ENCODE peak calls at places on chromosomes 3 and 15, in seven cellular contexts. U is NCI-H510A treated with DMSO at 0.1 percent for 48 hours, M is BJ, V is left ventricle myocardium superior, A is fibroblast of lung, Q is AG04450, H is lung microvascular endothelial cell. Y is an unnamed sample.

GRCh38 chr15:43229977-43230376 is 9.2 kb upstream of the EPB42 start:
- DNase-seq in U (no peak), M (no peak), V (no peak), A (no peak), Q (no peak), H (no peak), Y (peak)

GRCh38 chr3:144028798-144029411 is 57.3 kb downstream of the DIPK2A start:
- DNase-seq in U (no peak), M (no peak), V (no peak), A (no peak), Q (no peak), H (no peak), Y (no peak)

GRCh38 chr3:128254967-128255366 is 101.7 kb downstream of the EEFSEC start:
- DNase-seq in U (no peak), M (no peak), V (no peak), A (no peak), Q (no peak), H (no peak), Y (no peak)

GRCh38 chr3:88987786-88988185 is 119.6 kb upstream of the EPHA3 start:
- DNase-seq in U (no peak), M (no peak), V (no peak), A (peak), Q (no peak), H (no peak), Y (no peak)

GRCh38 chr3:65884072-65884471 is 154.6 kb downstream of the MAGI1 start:
- DNase-seq in U (no peak), M (no peak), V (no peak), A (peak), Q (no peak), H (no peak), Y (no peak)

GRCh38 chr3:10395671-10396070 is 74.8 kb upstream of the SEC13 start:
- DNase-seq in U (no peak), M (no peak), V (no peak), A (no peak), Q (no peak), H (no peak), Y (no peak)

GRCh38 chr15:28952666-28953491 is 67.1 kb downstream of the APBA2 start:
- DNase-seq in U (no peak), M (no peak), V (no peak), A (no peak), Q (no peak), H (no peak), Y (no peak)

GRCh38 chr3:50165388-50166308 is 10.5 kb downstream of the SEMA3F start:
- DNase-seq in U (no peak), M (peak), V (peak), A (peak), Q (no peak), H (no peak), Y (peak)

GRCh38 chr15:70605606-70606410 is 157.6 kb downstream of the UACA start:
- DNase-seq in U (no peak), M (peak), V (peak), A (peak), Q (peak), H (peak), Y (peak)

GRCh38 chr15:64989331-64990167 is at the start of gene SPG21:
- DNase-seq in U (peak), M (peak), V (peak), A (peak), Q (peak), H (peak), Y (peak)

GRCh38 chr3:42763023-42763422 is 10.0 kb downstream of the CCDC13 start:
- DNase-seq in U (no peak), M (no peak), V (no peak), A (peak), Q (no peak), H (no peak), Y (no peak)

GRCh38 chr3:134249935-134250716 is 533 bp downstream of the RYK start:
- DNase-seq in U (peak), M (no peak), V (peak), A (peak), Q (no peak), H (peak), Y (peak)

GRCh38 chr15:25508369-25509002 is 69.7 kb upstream of the UBE3A start:
- DNase-seq in U (no peak), M (no peak), V (no peak), A (peak), Q (peak), H (peak), Y (no peak)

GRCh38 chr3:159894386-159894785 is 94.2 kb upstream of the IL12A start:
- DNase-seq in U (no peak), M (no peak), V (peak), A (no peak), Q (no peak), H (no peak), Y (no peak)

GRCh38 chr15:64807751-64808222 is 17.7 kb downstream of the PIF1 start:
- DNase-seq in U (no peak), M (no peak), V (no peak), A (no peak), Q (no peak), H (no peak), Y (no peak)

GRCh38 chr15:39282663-39283208 is 298.1 kb upstream of the THBS1 start:
- DNase-seq in U (no peak), M (no peak), V (no peak), A (no peak), Q (no peak), H (no peak), Y (no peak)

GRCh38 chr15:69467636-69468035 is 15.0 kb downstream of the RPLP1 start:
- DNase-seq in U (peak), M (no peak), V (no peak), A (no peak), Q (no peak), H (no peak), Y (no peak)

Y was measured in testis.